ENCODE peak calls at places on chromosomes 3 and 15, in seven cellular contexts. G is Calu3, C is activated B cell treated with CpG ODN at 0.5 μM for 24 hours, Q is breast epithelium, K is body of pancreas, V is cardiac muscle cell, N is GM20000. J is an unnamed sample.

GRCh38 chr3:123458255-123458654 is 9.4 kb upstream of the ADCY5 start:
- DNase-seq in V (no peak), C (no peak), Q (no peak), K (no peak), G (no peak), N (no peak), J (no peak)

GRCh38 chr3:134600685-134601502 is 49.9 kb downstream of the KY start:
- DNase-seq in N (peak; percentile 75), G (peak; percentile 94), Q (no peak), K (peak; percentile 60), C (peak; percentile 30), V (peak; percentile 86), J (peak; percentile 22)

GRCh38 chr3:170802164-170803151 is 67.5 kb downstream of the RPL22L1 start:
- DNase-seq in V (no peak), C (no peak), K (no peak), G (no peak), N (no peak), Q (peak; percentile 21), J (peak; percentile 98)

GRCh38 chr3:37575284-37575683 is 286.4 kb upstream of the CTDSPL start:
- DNase-seq in V (no peak), K (no peak), Q (no peak), N (no peak), C (no peak), G (no peak), J (no peak)

GRCh38 chr3:62376906-62377865 is 3.8 kb upstream of the FEZF2 start:
- DNase-seq in G (no peak), K (no peak), C (no peak), V (no peak), Q (no peak), N (peak; percentile 19), J (no peak)

GRCh38 chr15:89361451-89362202 is 27.0 kb upstream of the POLG start:
- DNase-seq in G (peak; percentile 85), V (peak; percentile 92), N (peak; percentile 90), K (peak; percentile 73), C (peak; percentile 49), Q (no peak), J (peak; percentile 2)

GRCh38 chr3:98778852-98779379 is 15.8 kb downstream of the ST3GAL6 start:
- DNase-seq in Q (no peak), C (no peak), K (no peak), V (no peak), N (no peak), G (peak; percentile 17), J (no peak)

GRCh38 chr15:55344206-55344605 is 25.2 kb downstream of the PIGB start:
- DNase-seq in G (no peak), C (no peak), V (peak; percentile 61), K (no peak), Q (peak; percentile 78), N (no peak), J (no peak)

GRCh38 chr15:64905941-64906340 is 5.8 kb upstream of the ANKDD1A start:
- DNase-seq in C (no peak), N (no peak), Q (no peak), K (no peak), G (no peak), V (no peak), J (no peak)

GRCh38 chr15:75152382-75153079 is 49.2 kb upstream of the C15orf39 start:
- DNase-seq in C (no peak), G (no peak), K (no peak), N (no peak), V (no peak), Q (no peak), J (no peak)

GRCh38 chr3:10994311-10994710 is 1.8 kb downstream of the SLC6A1 start:
- DNase-seq in C (no peak), G (no peak), V (no peak), K (no peak), Q (no peak), N (no peak), J (no peak)

GRCh38 chr3:188947983-188948657 is 223.7 kb upstream of the TPRG1 start:
- DNase-seq in G (peak; percentile 86), V (peak; percentile 91), C (no peak), K (peak; percentile 97), Q (peak; percentile 98), N (no peak), J (peak; percentile 69)

GRCh38 chr3:157542711-157543485 is 39.7 kb upstream of the VEPH1 start:
- DNase-seq in N (no peak), C (no peak), K (peak; percentile 81), V (peak; percentile 46), Q (peak; percentile 49), G (peak; percentile 90), J (no peak)
- TF ChIP-seq CTCF in N (no peak), C (no peak), K (peak; percentile 24), V (peak; percentile 46), Q (no peak), G (peak; percentile 24), J (peak; percentile 37)

DNA sequence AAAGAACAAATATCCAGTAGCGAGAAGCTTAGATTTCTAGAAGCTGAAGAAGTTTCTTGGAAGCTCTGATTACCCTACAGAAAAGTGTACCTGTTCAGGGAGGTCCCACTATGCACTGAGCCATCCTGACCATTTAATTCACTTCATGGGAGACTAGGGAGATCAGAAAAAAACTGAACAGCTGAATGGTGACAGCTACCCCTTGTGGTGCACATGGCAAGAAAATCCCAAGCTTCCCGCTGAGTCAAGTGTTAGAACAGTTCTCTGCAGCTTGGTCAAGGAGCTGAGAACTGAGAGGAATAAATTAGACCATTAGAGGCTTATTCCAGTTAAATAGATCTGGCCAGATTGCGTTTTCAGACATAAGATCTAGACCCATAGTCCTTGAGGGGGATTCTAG is 197.2 kb upstream of the VEPH1 start:
- DNase-seq in G (peak; percentile 17), C (no peak), N (no peak), K (no peak), V (peak; percentile 32), Q (no peak), J (no peak)
- TF ChIP-seq CTCF in G (no peak), C (no peak), N (no peak), K (no peak), V (no peak), Q (no peak), J (no peak)

GRCh38 chr15:51133140-51133630 is 38.5 kb upstream of the TNFAIP8L3 start:
- DNase-seq in N (no peak), V (no peak), K (no peak), Q (no peak), G (no peak), C (no peak), J (no peak)
- TF ChIP-seq CTCF in N (no peak), V (no peak), K (no peak), Q (no peak), G (no peak), C (no peak), J (no peak)

DNA sequence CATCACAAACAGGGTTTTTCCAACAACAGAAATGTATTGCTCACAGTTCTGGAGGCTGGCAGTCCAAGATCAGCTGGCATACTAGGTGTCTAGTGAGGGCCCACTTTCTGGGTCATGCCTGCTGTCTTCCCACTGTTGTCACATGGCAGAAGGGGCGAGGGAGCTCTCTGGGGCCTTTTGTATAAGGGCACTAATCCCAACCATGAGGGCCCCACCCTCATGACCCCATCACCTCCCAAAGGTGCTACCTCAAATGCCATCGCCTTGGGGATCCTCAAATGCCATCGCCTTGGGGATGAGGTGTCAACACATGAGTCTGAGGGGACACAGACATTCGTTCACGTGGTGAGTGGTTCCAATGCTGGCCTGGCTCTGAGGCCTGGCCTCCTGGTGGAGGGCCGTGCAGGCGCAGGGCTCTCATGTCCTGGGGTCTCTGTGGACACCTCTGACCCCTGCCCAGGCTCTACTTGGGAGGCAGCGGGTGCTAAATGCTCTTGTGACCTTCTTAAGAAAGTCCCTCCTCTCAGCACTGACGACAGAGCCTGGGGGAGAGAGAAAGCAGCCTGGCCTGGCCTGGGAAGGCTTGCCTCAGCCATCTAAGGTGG is 16.8 kb downstream of the NUP210 start:
- DNase-seq in C (no peak), G (no peak), N (no peak), K (no peak), Q (no peak), V (no peak), J (no peak)
- TF ChIP-seq CTCF in C (no peak), G (no peak), N (no peak), K (no peak), Q (no peak), V (no peak), J (no peak)

GRCh38 chr3:44914936-44915335 is 40.5 kb downstream of the TGM4 start:
- DNase-seq in K (no peak), V (peak; percentile 46), N (no peak), C (no peak), G (peak; percentile 44), Q (no peak), J (no peak)
- TF ChIP-seq CTCF in K (no peak), V (peak; percentile 34), N (no peak), C (no peak), G (peak; percentile 22), Q (no peak), J (peak; percentile 29)

GRCh38 chr15:76664895-76665294 is 240.2 kb downstream of the SCAPER start:
- DNase-seq in C (no peak), K (no peak), Q (no peak), G (no peak), N (no peak), V (no peak), J (no peak)
- TF ChIP-seq CTCF in C (no peak), K (no peak), Q (no peak), G (no peak), N (no peak), V (no peak), J (no peak)

GRCh38 chr15:68706256-68706655 is 114.4 kb downstream of the ANP32A start:
- DNase-seq in K (no peak), Q (no peak), V (no peak), C (no peak), G (no peak), N (no peak), J (no peak)
- TF ChIP-seq CTCF in K (no peak), Q (no peak), V (no peak), C (no peak), G (no peak), N (no peak), J (no peak)

GRCh38 chr15:56683925-56684324 is 49.4 kb downstream of the ZNF280D start:
- DNase-seq in V (peak; percentile 1), Q (no peak), G (no peak), N (no peak), K (no peak), C (no peak), J (no peak)
- TF ChIP-seq CTCF in V (no peak), Q (no peak), G (no peak), N (no peak), K (no peak), C (no peak), J (no peak)

GRCh38 chr3:74630602-74631001 is 16.1 kb upstream of the CNTN3 start:
- DNase-seq in K (no peak), N (no peak), V (no peak), C (no peak), G (no peak), Q (no peak), J (no peak)
- TF ChIP-seq CTCF in K (peak; percentile 36), N (no peak), V (peak; percentile 30), C (no peak), G (no peak), Q (peak; percentile 31), J (peak; percentile 64)